ENCODE peak calls at places on chromosomes 1 and 21, in nine cellular contexts. E, D, O, J, F, L, T, R and K are unnamed samples.

GRCh38 chr1:230507671-230508407 is 81.7 kb upstream of the PGBD5 start:
- DNase-seq in J (peak; percentile 53), L (no peak), R (no peak), T (no peak), E (peak; percentile 71), O (no peak), F (no peak), D (no peak), K (no peak)

GRCh38 chr1:248820041-248820585 is 5.6 kb downstream of the SH3BP5L start:
- DNase-seq in L (no peak), O (no peak), J (no peak), F (no peak), T (no peak), E (no peak), R (no peak), D (no peak), K (no peak)

GRCh38 chr1:91011726-91012125 is 10.1 kb downstream of the ZNF644 start:
- DNase-seq in D (no peak), O (no peak), F (no peak), R (peak; percentile 62), E (no peak), L (no peak), J (no peak), T (no peak), K (peak; percentile 54)

GRCh38 chr1:168465942-168466702 is 77.7 kb downstream of the XCL2 start:
- DNase-seq in J (no peak), D (peak; percentile 24), R (peak; percentile 40), O (peak; percentile 28), T (peak; percentile 66), E (no peak), F (peak; percentile 95), L (no peak), K (peak; percentile 77)

GRCh38 chr1:26922901-26923300 is 1.4 kb downstream of the NUDC start:
- DNase-seq in J (no peak), T (no peak), O (no peak), R (no peak), D (no peak), F (no peak), L (no peak), E (no peak), K (no peak)

GRCh38 chr1:9889411-9889810 is 20.7 kb downstream of the CTNNBIP1 start:
- DNase-seq in D (no peak), L (no peak), O (no peak), J (no peak), F (no peak), T (no peak), R (no peak), E (no peak), K (no peak)

GRCh38 chr1:15411593-15412487 is 2.2 kb downstream of the EFHD2 start:
- DNase-seq in E (no peak), L (no peak), D (no peak), R (peak; percentile 57), J (peak; percentile 83), F (no peak), T (peak; percentile 38), O (no peak), K (no peak)

GRCh38 chr1:41315482-41315823 is 45.8 kb upstream of the FOXO6 start:
- DNase-seq in J (no peak), F (no peak), O (no peak), D (no peak), E (no peak), R (peak; percentile 18), T (no peak), L (no peak), K (peak; percentile 8)

GRCh38 chr1:53057134-53057533 is 4.9 kb upstream of the PODN start:
- DNase-seq in D (no peak), T (no peak), F (no peak), L (no peak), E (no peak), O (no peak), J (no peak), R (no peak), K (peak; percentile 25)

GRCh38 chr21:22352088-22352487 is 1353.9 kb downstream of the NCAM2 start:
- DNase-seq in O (no peak), F (no peak), J (no peak), D (no peak), L (no peak), R (no peak), E (no peak), T (no peak), K (no peak)

GRCh38 chr1:41446851-41447610 is 37.5 kb downstream of the EDN2 start:
- DNase-seq in F (no peak), E (no peak), L (no peak), R (no peak), T (no peak), J (no peak), D (no peak), O (no peak), K (no peak)

GRCh38 chr1:82778612-82779011 is 977.9 kb downstream of the ADGRL2 start:
- DNase-seq in T (peak; percentile 27), J (no peak), E (no peak), F (no peak), D (no peak), R (peak; percentile 39), L (no peak), O (no peak), K (peak; percentile 4)

GRCh38 chr21:42593007-42593814 is 60.2 kb upstream of the PDE9A start:
- DNase-seq in E (peak; percentile 73), L (peak; percentile 82), R (peak; percentile 64), O (peak; percentile 60), F (no peak), D (peak; percentile 66), J (peak; percentile 75), T (peak; percentile 73), K (peak; percentile 42)

GRCh38 chr1:174243451-174244000 is 84.2 kb downstream of the RABGAP1L start:
- DNase-seq in D (no peak), F (no peak), E (no peak), R (no peak), T (no peak), O (no peak), J (no peak), L (no peak), K (no peak)

GRCh38 chr1:209404577-209404976 is 178.9 kb upstream of the CAMK1G start:
- DNase-seq in F (no peak), L (no peak), T (no peak), O (no peak), J (no peak), R (no peak), E (no peak), D (no peak), K (no peak)

GRCh38 chr21:26845066-26845749 is at the start of gene ADAMTS1:
- DNase-seq in J (peak; percentile 82), R (peak; percentile 92), T (peak; percentile 97), D (peak; percentile 45), E (peak; percentile 92), O (peak; percentile 97), L (no peak), F (no peak), K (peak; percentile 88)

GRCh38 chr21:26842300-26842699 is 2.9 kb downstream of the ADAMTS1 start:
- DNase-seq in O (no peak), J (no peak), F (no peak), D (no peak), E (no peak), T (peak; percentile 67), L (no peak), R (peak; percentile 40), K (peak; percentile 79)

GRCh38 chr21:26844258-26845065 is 747 bp downstream of the ADAMTS1 start:
- DNase-seq in F (no peak), L (no peak), J (peak; percentile 57), T (peak; percentile 71), O (peak; percentile 67), R (peak; percentile 65), D (peak; percentile 45), E (peak; percentile 70), K (no peak)

GRCh38 chr21:26842976-26843911 is 2.0 kb downstream of the ADAMTS1 start:
- DNase-seq in L (no peak), R (peak; percentile 98), O (peak; percentile 92), F (peak; percentile 81), E (peak; percentile 89), T (peak; percentile 98), D (peak; percentile 49), J (peak; percentile 84), K (peak; percentile 97)

DNA sequence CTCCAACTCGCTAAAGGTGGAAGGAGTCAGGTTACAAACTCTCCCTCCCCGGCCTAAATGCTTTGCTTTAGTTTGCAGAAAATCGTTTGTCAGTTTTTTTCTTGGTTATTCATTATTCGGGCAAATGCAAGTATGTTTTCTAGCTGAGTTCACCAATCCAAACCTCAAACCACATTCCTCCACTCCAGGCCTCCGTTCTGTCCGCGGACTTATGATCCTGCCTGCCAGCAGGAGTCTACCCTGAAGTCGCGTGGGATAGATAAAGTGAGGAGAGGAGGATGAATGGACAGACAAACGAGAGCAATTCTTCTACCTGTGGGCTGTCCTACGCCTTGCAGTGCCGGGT is 1.3 kb downstream of the ADAMTS1 start:
- DNase-seq in R (peak; percentile 94), T (peak; percentile 45), L (no peak), J (no peak), F (no peak), O (no peak), E (no peak), D (peak; percentile 11), K (peak; percentile 67)
- TF ChIP-seq CTCF in R (peak; percentile 43), T (no peak), L (no peak), J (no peak), F (peak; percentile 3), O (no peak), E (no peak), D (no peak), K (peak; percentile 19)

GRCh38 chr1:155196893-155197638 is 10.6 kb downstream of the THBS3 start:
- DNase-seq in O (peak; percentile 73), L (no peak), J (peak; percentile 37), T (no peak), F (no peak), E (peak; percentile 47), R (no peak), D (no peak), K (no peak)
- H3K4me3 ChIP-seq in O (no peak overlapping the region), L (no peak overlapping the region), J (no peak overlapping the region), T (no peak overlapping the region), F (no peak overlapping the region), E (peak overlapping the region; percentile 3), R (no peak overlapping the region), D (no peak overlapping the region), K (no peak overlapping the region)

GRCh38 chr1:220007438-220007837 is 38.9 kb downstream of the EPRS1 start:
- DNase-seq in D (no peak), E (no peak), O (no peak), T (peak; percentile 56), F (no peak), R (peak; percentile 41), L (no peak), J (no peak), K (peak; percentile 4)

GRCh38 chr1:220013497-220013896 is 32.8 kb downstream of the EPRS1 start:
- DNase-seq in R (peak; percentile 78), F (no peak), J (no peak), O (no peak), L (no peak), E (no peak), T (peak; percentile 41), D (peak; percentile 76), K (peak; percentile 64)

GRCh38 chr1:220011620-220012019 is 34.7 kb downstream of the EPRS1 start:
- DNase-seq in J (no peak), T (peak; percentile 32), L (no peak), D (no peak), F (no peak), R (no peak), O (no peak), E (no peak), K (peak; percentile 20)

GRCh38 chr1:220012259-220012658 is 34.0 kb downstream of the EPRS1 start:
- DNase-seq in F (no peak), J (no peak), E (no peak), L (no peak), O (no peak), D (peak; percentile 28), R (peak; percentile 60), T (peak; percentile 48), K (peak; percentile 42)
- TF ChIP-seq CTCF in F (peak; percentile 10), J (no peak), E (no peak), L (no peak), O (no peak), D (peak; percentile 33), R (peak; percentile 44), T (peak; percentile 17), K (peak; percentile 24)

GRCh38 chr1:206828061-206828460 is 37.4 kb upstream of the IL20 start:
- DNase-seq in F (no peak), L (no peak), D (no peak), T (no peak), E (no peak), J (no peak), O (no peak), R (no peak), K (no peak)
- H3K4me3 ChIP-seq in F (no peak overlapping the region), L (no peak overlapping the region), D (no peak overlapping the region), T (no peak overlapping the region), E (no peak overlapping the region), J (no peak overlapping the region), O (no peak overlapping the region), R (no peak overlapping the region), K (no peak overlapping the region)